ENCODE peak calls at places on chromosomes 5 and 9, in eight cellular contexts. One of them, this sample, is unnamed.

GRCh38 chr9:108389056-108389455 is 466.7 kb downstream of the ACTL7B start:
- DNase-seq in GM12865: peak
- DNase-seq in choroid plexus epithelial cell: no peak
- DNase-seq in epithelial cell of esophagus: no peak
- DNase-seq in effector memory CD8-positive, alpha-beta T cell: no peak
- DNase-seq in mesothelial cell of epicardium: no peak
- DNase-seq in mucosa of gallbladder: no peak
- DNase-seq in AG08395: no peak
- DNase-seq in this sample: no peak

GRCh38 chr9:124941689-124942561 is 1.0 kb upstream of the GOLGA1 start:
- DNase-seq in GM12865: peak
- DNase-seq in choroid plexus epithelial cell: peak
- DNase-seq in epithelial cell of esophagus: no peak
- DNase-seq in effector memory CD8-positive, alpha-beta T cell: peak
- DNase-seq in mesothelial cell of epicardium: peak
- DNase-seq in mucosa of gallbladder: peak
- DNase-seq in AG08395: no peak
- DNase-seq in this sample: peak

GRCh38 chr9:131733601-131734061 is 6.2 kb downstream of the RAPGEF1 start:
- DNase-seq in GM12865: peak
- DNase-seq in choroid plexus epithelial cell: peak
- DNase-seq in epithelial cell of esophagus: peak
- DNase-seq in effector memory CD8-positive, alpha-beta T cell: peak
- DNase-seq in mesothelial cell of epicardium: no peak
- DNase-seq in mucosa of gallbladder: peak
- DNase-seq in AG08395: peak
- DNase-seq in this sample: peak

GRCh38 chr5:141681695-141682641 is at the start of gene ARAP3:
- DNase-seq in GM12865: no peak
- DNase-seq in choroid plexus epithelial cell: peak
- DNase-seq in epithelial cell of esophagus: peak
- DNase-seq in effector memory CD8-positive, alpha-beta T cell: peak
- DNase-seq in mesothelial cell of epicardium: peak
- DNase-seq in mucosa of gallbladder: peak
- DNase-seq in AG08395: peak
- DNase-seq in this sample: peak

GRCh38 chr9:92963831-92964606 is 16.7 kb downstream of the FGD3 start:
- DNase-seq in GM12865: peak
- DNase-seq in choroid plexus epithelial cell: no peak
- DNase-seq in epithelial cell of esophagus: no peak
- DNase-seq in effector memory CD8-positive, alpha-beta T cell: peak
- DNase-seq in mesothelial cell of epicardium: no peak
- DNase-seq in mucosa of gallbladder: peak
- DNase-seq in AG08395: no peak
- DNase-seq in this sample: no peak

GRCh38 chr5:32443145-32443540 is 1.4 kb downstream of the ZFR start:
- DNase-seq in GM12865: peak
- DNase-seq in choroid plexus epithelial cell: peak
- DNase-seq in epithelial cell of esophagus: peak
- DNase-seq in effector memory CD8-positive, alpha-beta T cell: no peak
- DNase-seq in mesothelial cell of epicardium: no peak
- DNase-seq in mucosa of gallbladder: no peak
- DNase-seq in AG08395: peak
- DNase-seq in this sample: no peak

GRCh38 chr5:52870448-52870847 is 82.7 kb downstream of the ITGA1 start:
- DNase-seq in GM12865: no peak
- DNase-seq in choroid plexus epithelial cell: peak
- DNase-seq in epithelial cell of esophagus: peak
- DNase-seq in effector memory CD8-positive, alpha-beta T cell: no peak
- DNase-seq in mesothelial cell of epicardium: no peak
- DNase-seq in mucosa of gallbladder: no peak
- DNase-seq in AG08395: peak
- DNase-seq in this sample: no peak

GRCh38 chr5:14270212-14270702 is 127.1 kb downstream of the TRIO start:
- DNase-seq in GM12865: peak
- DNase-seq in choroid plexus epithelial cell: peak
- DNase-seq in epithelial cell of esophagus: peak
- DNase-seq in effector memory CD8-positive, alpha-beta T cell: no peak
- DNase-seq in mesothelial cell of epicardium: no peak
- DNase-seq in mucosa of gallbladder: peak
- DNase-seq in AG08395: peak
- DNase-seq in this sample: no peak

GRCh38 chr5:52693279-52693678 is 94.4 kb upstream of the ITGA1 start:
- DNase-seq in GM12865: peak
- DNase-seq in choroid plexus epithelial cell: peak
- DNase-seq in epithelial cell of esophagus: peak
- DNase-seq in effector memory CD8-positive, alpha-beta T cell: peak
- DNase-seq in mesothelial cell of epicardium: no peak
- DNase-seq in mucosa of gallbladder: peak
- DNase-seq in AG08395: peak
- DNase-seq in this sample: peak

GRCh38 chr5:143398451-143399237 is 4.8 kb downstream of the NR3C1 start:
- DNase-seq in GM12865: no peak
- DNase-seq in choroid plexus epithelial cell: peak
- DNase-seq in epithelial cell of esophagus: no peak
- DNase-seq in effector memory CD8-positive, alpha-beta T cell: no peak
- DNase-seq in mesothelial cell of epicardium: no peak
- DNase-seq in mucosa of gallbladder: no peak
- DNase-seq in AG08395: no peak
- DNase-seq in this sample: no peak

GRCh38 chr5:52727568-52727967 is 60.1 kb upstream of the ITGA1 start:
- DNase-seq in GM12865: no peak
- DNase-seq in choroid plexus epithelial cell: peak
- DNase-seq in epithelial cell of esophagus: peak
- DNase-seq in effector memory CD8-positive, alpha-beta T cell: no peak
- DNase-seq in mesothelial cell of epicardium: no peak
- DNase-seq in mucosa of gallbladder: peak
- DNase-seq in AG08395: peak
- DNase-seq in this sample: peak

GRCh38 chr5:115713408-115713807 is 87.6 kb upstream of the TMED7 start:
- DNase-seq in GM12865: no peak
- DNase-seq in choroid plexus epithelial cell: no peak
- DNase-seq in epithelial cell of esophagus: no peak
- DNase-seq in effector memory CD8-positive, alpha-beta T cell: no peak
- DNase-seq in mesothelial cell of epicardium: no peak
- DNase-seq in mucosa of gallbladder: no peak
- DNase-seq in AG08395: no peak
- DNase-seq in this sample: no peak

GRCh38 chr5:142016576-142016975 is 3.7 kb upstream of the GNPDA1 start:
- DNase-seq in GM12865: peak
- DNase-seq in choroid plexus epithelial cell: no peak
- DNase-seq in epithelial cell of esophagus: no peak
- DNase-seq in effector memory CD8-positive, alpha-beta T cell: no peak
- DNase-seq in mesothelial cell of epicardium: no peak
- DNase-seq in mucosa of gallbladder: no peak
- DNase-seq in AG08395: no peak
- DNase-seq in this sample: no peak

GRCh38 chr5:22889714-22890113 is 36.6 kb upstream of the CDH12 start:
- DNase-seq in GM12865: no peak
- DNase-seq in choroid plexus epithelial cell: peak
- DNase-seq in epithelial cell of esophagus: peak
- DNase-seq in effector memory CD8-positive, alpha-beta T cell: no peak
- DNase-seq in mesothelial cell of epicardium: no peak
- DNase-seq in mucosa of gallbladder: no peak
- DNase-seq in AG08395: no peak
- DNase-seq in this sample: no peak

GRCh38 chr5:149618581-149619248 is 37.4 kb downstream of the ARHGEF37 start:
- DNase-seq in GM12865: peak
- DNase-seq in choroid plexus epithelial cell: peak
- DNase-seq in epithelial cell of esophagus: peak
- DNase-seq in effector memory CD8-positive, alpha-beta T cell: no peak
- DNase-seq in mesothelial cell of epicardium: no peak
- DNase-seq in mucosa of gallbladder: peak
- DNase-seq in AG08395: peak
- DNase-seq in this sample: no peak

GRCh38 chr9:127566351-127567001 is 45.6 kb upstream of the STXBP1 start:
- DNase-seq in GM12865: no peak
- DNase-seq in choroid plexus epithelial cell: no peak
- DNase-seq in epithelial cell of esophagus: peak
- DNase-seq in effector memory CD8-positive, alpha-beta T cell: no peak
- DNase-seq in mesothelial cell of epicardium: no peak
- DNase-seq in mucosa of gallbladder: no peak
- DNase-seq in AG08395: no peak
- DNase-seq in this sample: no peak

GRCh38 chr5:123814796-123815479 is 303.0 kb downstream of the CSNK1G3 start:
- DNase-seq in GM12865: no peak
- DNase-seq in choroid plexus epithelial cell: peak
- DNase-seq in epithelial cell of esophagus: no peak
- DNase-seq in effector memory CD8-positive, alpha-beta T cell: no peak
- DNase-seq in mesothelial cell of epicardium: no peak
- DNase-seq in mucosa of gallbladder: no peak
- DNase-seq in AG08395: no peak
- DNase-seq in this sample: no peak

GRCh38 chr5:133365738-133366137 is 246.6 kb downstream of the FSTL4 start:
- DNase-seq in GM12865: no peak
- DNase-seq in choroid plexus epithelial cell: no peak
- DNase-seq in epithelial cell of esophagus: no peak
- DNase-seq in effector memory CD8-positive, alpha-beta T cell: no peak
- DNase-seq in mesothelial cell of epicardium: no peak
- DNase-seq in mucosa of gallbladder: no peak
- DNase-seq in AG08395: no peak
- DNase-seq in this sample: no peak

GRCh38 chr9:126482361-126483044 is 131.2 kb upstream of the LMX1B start:
- DNase-seq in GM12865: no peak
- DNase-seq in choroid plexus epithelial cell: peak
- DNase-seq in epithelial cell of esophagus: no peak
- DNase-seq in effector memory CD8-positive, alpha-beta T cell: no peak
- DNase-seq in mesothelial cell of epicardium: no peak
- DNase-seq in mucosa of gallbladder: peak
- DNase-seq in AG08395: peak
- DNase-seq in this sample: peak

This sample was measured in posterior vena cava.